ENCODE peak calls at places on chromosomes 16 and 17, in eight cellular contexts. One of them, this sample, is unnamed.
A peak's percentile ranks its signal among the peaks of the same experiment; 100 is the strongest.

GRCh38 chr17:78495634-78496033 is 81.6 kb downstream of the DNAH17 start:
- DNase-seq in NCI-H460: no peak
- DNase-seq in activated naive CD8-positive, alpha-beta T cell treated with anti-CD3 and anti-CD28 coated beads, Interleukin-2, amount 50 U/mL, for 24 hours: no peak
- DNase-seq in stimulated activated CD4-positive, alpha-beta T cell treated with anti-CD3 and anti-CD28 coated beads, Interleukin-12 subunit alpha, Interleukin-12 subunit beta, amount 100 ng/mL, for 4 hours: no peak
- DNase-seq in Right ventricle myocardium inferior: no peak
- DNase-seq in activated T-cell treated with anti-CD3 and anti-CD28 coated beads, Interleukin-2, amount 50 U/mL, for 48 hours: no peak
- DNase-seq in glomerular endothelial cell: no peak
- DNase-seq in H54: no peak
- DNase-seq in this sample: no peak

GRCh38 chr17:56756536-56756935 is 77.2 kb downstream of the C17orf67 start:
- DNase-seq in Right ventricle myocardium inferior: no peak
- DNase-seq in glomerular endothelial cell: no peak
- DNase-seq in NCI-H460: no peak
- DNase-seq in H54: peak; percentile 81
- DNase-seq in activated T-cell treated with anti-CD3 and anti-CD28 coated beads, Interleukin-2, amount 50 U/mL, for 48 hours: no peak
- DNase-seq in stimulated activated CD4-positive, alpha-beta T cell treated with anti-CD3 and anti-CD28 coated beads, Interleukin-12 subunit alpha, Interleukin-12 subunit beta, amount 100 ng/mL, for 4 hours: no peak
- DNase-seq in activated naive CD8-positive, alpha-beta T cell treated with anti-CD3 and anti-CD28 coated beads, Interleukin-2, amount 50 U/mL, for 24 hours: no peak
- DNase-seq in this sample: no peak

GRCh38 chr16:81553814-81554675 is 109.4 kb downstream of the CMIP start:
- DNase-seq in glomerular endothelial cell: no peak
- DNase-seq in Right ventricle myocardium inferior: no peak
- DNase-seq in activated T-cell treated with anti-CD3 and anti-CD28 coated beads, Interleukin-2, amount 50 U/mL, for 48 hours: no peak
- DNase-seq in stimulated activated CD4-positive, alpha-beta T cell treated with anti-CD3 and anti-CD28 coated beads, Interleukin-12 subunit alpha, Interleukin-12 subunit beta, amount 100 ng/mL, for 4 hours: no peak
- DNase-seq in activated naive CD8-positive, alpha-beta T cell treated with anti-CD3 and anti-CD28 coated beads, Interleukin-2, amount 50 U/mL, for 24 hours: no peak
- DNase-seq in H54: no peak
- DNase-seq in NCI-H460: no peak
- DNase-seq in this sample: no peak

GRCh38 chr16:28219283-28219682 is 7.5 kb upstream of the XPO6 start:
- DNase-seq in stimulated activated CD4-positive, alpha-beta T cell treated with anti-CD3 and anti-CD28 coated beads, Interleukin-12 subunit alpha, Interleukin-12 subunit beta, amount 100 ng/mL, for 4 hours: no peak
- DNase-seq in activated naive CD8-positive, alpha-beta T cell treated with anti-CD3 and anti-CD28 coated beads, Interleukin-2, amount 50 U/mL, for 24 hours: no peak
- DNase-seq in H54: no peak
- DNase-seq in NCI-H460: no peak
- DNase-seq in glomerular endothelial cell: no peak
- DNase-seq in Right ventricle myocardium inferior: no peak
- DNase-seq in activated T-cell treated with anti-CD3 and anti-CD28 coated beads, Interleukin-2, amount 50 U/mL, for 48 hours: no peak
- DNase-seq in this sample: no peak

GRCh38 chr17:28717578-28718316 is at the start of gene RAB34:
- DNase-seq in H54: peak; percentile 88
- DNase-seq in Right ventricle myocardium inferior: peak; percentile 77
- DNase-seq in NCI-H460: peak; percentile 76
- DNase-seq in glomerular endothelial cell: no peak
- DNase-seq in stimulated activated CD4-positive, alpha-beta T cell treated with anti-CD3 and anti-CD28 coated beads, Interleukin-12 subunit alpha, Interleukin-12 subunit beta, amount 100 ng/mL, for 4 hours: peak; percentile 43
- DNase-seq in activated naive CD8-positive, alpha-beta T cell treated with anti-CD3 and anti-CD28 coated beads, Interleukin-2, amount 50 U/mL, for 24 hours: no peak
- DNase-seq in activated T-cell treated with anti-CD3 and anti-CD28 coated beads, Interleukin-2, amount 50 U/mL, for 48 hours: no peak
- DNase-seq in this sample: no peak

GRCh38 chr16:898761-899677 is 71.8 kb downstream of the LMF1 start:
- DNase-seq in activated T-cell treated with anti-CD3 and anti-CD28 coated beads, Interleukin-2, amount 50 U/mL, for 48 hours: no peak
- DNase-seq in activated naive CD8-positive, alpha-beta T cell treated with anti-CD3 and anti-CD28 coated beads, Interleukin-2, amount 50 U/mL, for 24 hours: no peak
- DNase-seq in glomerular endothelial cell: no peak
- DNase-seq in Right ventricle myocardium inferior: no peak
- DNase-seq in stimulated activated CD4-positive, alpha-beta T cell treated with anti-CD3 and anti-CD28 coated beads, Interleukin-12 subunit alpha, Interleukin-12 subunit beta, amount 100 ng/mL, for 4 hours: no peak
- DNase-seq in H54: no peak
- DNase-seq in NCI-H460: no peak
- DNase-seq in this sample: no peak

GRCh38 chr17:1611715-1612114 is 16.9 kb downstream of the SLC43A2 start:
- DNase-seq in NCI-H460: no peak
- DNase-seq in activated T-cell treated with anti-CD3 and anti-CD28 coated beads, Interleukin-2, amount 50 U/mL, for 48 hours: no peak
- DNase-seq in H54: no peak
- DNase-seq in Right ventricle myocardium inferior: peak; percentile 77
- DNase-seq in stimulated activated CD4-positive, alpha-beta T cell treated with anti-CD3 and anti-CD28 coated beads, Interleukin-12 subunit alpha, Interleukin-12 subunit beta, amount 100 ng/mL, for 4 hours: no peak
- DNase-seq in activated naive CD8-positive, alpha-beta T cell treated with anti-CD3 and anti-CD28 coated beads, Interleukin-2, amount 50 U/mL, for 24 hours: no peak
- DNase-seq in glomerular endothelial cell: no peak
- DNase-seq in this sample: no peak

GRCh38 chr16:28010671-28011070 is 52.8 kb downstream of the GSG1L start:
- DNase-seq in activated T-cell treated with anti-CD3 and anti-CD28 coated beads, Interleukin-2, amount 50 U/mL, for 48 hours: no peak
- DNase-seq in H54: no peak
- DNase-seq in NCI-H460: no peak
- DNase-seq in Right ventricle myocardium inferior: no peak
- DNase-seq in glomerular endothelial cell: no peak
- DNase-seq in stimulated activated CD4-positive, alpha-beta T cell treated with anti-CD3 and anti-CD28 coated beads, Interleukin-12 subunit alpha, Interleukin-12 subunit beta, amount 100 ng/mL, for 4 hours: no peak
- DNase-seq in activated naive CD8-positive, alpha-beta T cell treated with anti-CD3 and anti-CD28 coated beads, Interleukin-2, amount 50 U/mL, for 24 hours: no peak
- DNase-seq in this sample: no peak

GRCh38 chr17:8187517-8188407 is 2.2 kb downstream of the BORCS6 start:
- DNase-seq in H54: peak; percentile 76
- DNase-seq in activated naive CD8-positive, alpha-beta T cell treated with anti-CD3 and anti-CD28 coated beads, Interleukin-2, amount 50 U/mL, for 24 hours: peak; percentile 90
- DNase-seq in Right ventricle myocardium inferior: peak; percentile 87
- DNase-seq in NCI-H460: peak; percentile 99
- DNase-seq in glomerular endothelial cell: peak; percentile 99
- DNase-seq in activated T-cell treated with anti-CD3 and anti-CD28 coated beads, Interleukin-2, amount 50 U/mL, for 48 hours: peak; percentile 98
- DNase-seq in stimulated activated CD4-positive, alpha-beta T cell treated with anti-CD3 and anti-CD28 coated beads, Interleukin-12 subunit alpha, Interleukin-12 subunit beta, amount 100 ng/mL, for 4 hours: peak; percentile 93
- DNase-seq in this sample: peak; percentile 100

GRCh38 chr17:58096892-58097291 is 13.7 kb downstream of the DYNLL2 start:
- DNase-seq in NCI-H460: no peak
- DNase-seq in activated naive CD8-positive, alpha-beta T cell treated with anti-CD3 and anti-CD28 coated beads, Interleukin-2, amount 50 U/mL, for 24 hours: no peak
- DNase-seq in stimulated activated CD4-positive, alpha-beta T cell treated with anti-CD3 and anti-CD28 coated beads, Interleukin-12 subunit alpha, Interleukin-12 subunit beta, amount 100 ng/mL, for 4 hours: no peak
- DNase-seq in activated T-cell treated with anti-CD3 and anti-CD28 coated beads, Interleukin-2, amount 50 U/mL, for 48 hours: no peak
- DNase-seq in H54: no peak
- DNase-seq in Right ventricle myocardium inferior: no peak
- DNase-seq in glomerular endothelial cell: no peak
- DNase-seq in this sample: no peak

GRCh38 chr17:2943971-2944370 is 119.4 kb downstream of the OR1D5 start:
- DNase-seq in stimulated activated CD4-positive, alpha-beta T cell treated with anti-CD3 and anti-CD28 coated beads, Interleukin-12 subunit alpha, Interleukin-12 subunit beta, amount 100 ng/mL, for 4 hours: no peak
- DNase-seq in glomerular endothelial cell: no peak
- DNase-seq in NCI-H460: no peak
- DNase-seq in H54: no peak
- DNase-seq in activated T-cell treated with anti-CD3 and anti-CD28 coated beads, Interleukin-2, amount 50 U/mL, for 48 hours: no peak
- DNase-seq in Right ventricle myocardium inferior: no peak
- DNase-seq in activated naive CD8-positive, alpha-beta T cell treated with anti-CD3 and anti-CD28 coated beads, Interleukin-2, amount 50 U/mL, for 24 hours: no peak
- DNase-seq in this sample: peak; percentile 73

GRCh38 chr17:12320286-12320685 is 299.6 kb downstream of the MAP2K4 start:
- DNase-seq in Right ventricle myocardium inferior: no peak
- DNase-seq in stimulated activated CD4-positive, alpha-beta T cell treated with anti-CD3 and anti-CD28 coated beads, Interleukin-12 subunit alpha, Interleukin-12 subunit beta, amount 100 ng/mL, for 4 hours: no peak
- DNase-seq in NCI-H460: no peak
- DNase-seq in activated T-cell treated with anti-CD3 and anti-CD28 coated beads, Interleukin-2, amount 50 U/mL, for 48 hours: no peak
- DNase-seq in H54: no peak
- DNase-seq in activated naive CD8-positive, alpha-beta T cell treated with anti-CD3 and anti-CD28 coated beads, Interleukin-2, amount 50 U/mL, for 24 hours: no peak
- DNase-seq in glomerular endothelial cell: no peak
- DNase-seq in this sample: no peak

GRCh38 chr17:19747159-19747719 is 859 bp downstream of the ALDH3A1 start:
- DNase-seq in stimulated activated CD4-positive, alpha-beta T cell treated with anti-CD3 and anti-CD28 coated beads, Interleukin-12 subunit alpha, Interleukin-12 subunit beta, amount 100 ng/mL, for 4 hours: no peak
- DNase-seq in activated T-cell treated with anti-CD3 and anti-CD28 coated beads, Interleukin-2, amount 50 U/mL, for 48 hours: no peak
- DNase-seq in NCI-H460: no peak
- DNase-seq in activated naive CD8-positive, alpha-beta T cell treated with anti-CD3 and anti-CD28 coated beads, Interleukin-2, amount 50 U/mL, for 24 hours: no peak
- DNase-seq in Right ventricle myocardium inferior: peak; percentile 53
- DNase-seq in H54: no peak
- DNase-seq in glomerular endothelial cell: no peak
- DNase-seq in this sample: no peak

GRCh38 chr17:50638851-50639767 is 4.4 kb downstream of the ABCC3 start:
- DNase-seq in NCI-H460: peak; percentile 95
- DNase-seq in glomerular endothelial cell: peak; percentile 75
- DNase-seq in Right ventricle myocardium inferior: peak; percentile 91
- DNase-seq in activated T-cell treated with anti-CD3 and anti-CD28 coated beads, Interleukin-2, amount 50 U/mL, for 48 hours: no peak
- DNase-seq in H54: peak; percentile 97
- DNase-seq in stimulated activated CD4-positive, alpha-beta T cell treated with anti-CD3 and anti-CD28 coated beads, Interleukin-12 subunit alpha, Interleukin-12 subunit beta, amount 100 ng/mL, for 4 hours: no peak
- DNase-seq in activated naive CD8-positive, alpha-beta T cell treated with anti-CD3 and anti-CD28 coated beads, Interleukin-2, amount 50 U/mL, for 24 hours: no peak
- DNase-seq in this sample: no peak

GRCh38 chr17:81828656-81829055 is 4.4 kb downstream of the MCRIP1 start:
- DNase-seq in activated T-cell treated with anti-CD3 and anti-CD28 coated beads, Interleukin-2, amount 50 U/mL, for 48 hours: no peak
- DNase-seq in Right ventricle myocardium inferior: no peak
- DNase-seq in activated naive CD8-positive, alpha-beta T cell treated with anti-CD3 and anti-CD28 coated beads, Interleukin-2, amount 50 U/mL, for 24 hours: no peak
- DNase-seq in stimulated activated CD4-positive, alpha-beta T cell treated with anti-CD3 and anti-CD28 coated beads, Interleukin-12 subunit alpha, Interleukin-12 subunit beta, amount 100 ng/mL, for 4 hours: no peak
- DNase-seq in NCI-H460: no peak
- DNase-seq in glomerular endothelial cell: no peak
- DNase-seq in H54: no peak
- DNase-seq in this sample: no peak

GRCh38 chr16:67244387-67245188 is 2.7 kb downstream of the FHOD1 start:
- DNase-seq in activated T-cell treated with anti-CD3 and anti-CD28 coated beads, Interleukin-2, amount 50 U/mL, for 48 hours: peak; percentile 84
- DNase-seq in stimulated activated CD4-positive, alpha-beta T cell treated with anti-CD3 and anti-CD28 coated beads, Interleukin-12 subunit alpha, Interleukin-12 subunit beta, amount 100 ng/mL, for 4 hours: peak; percentile 67
- DNase-seq in Right ventricle myocardium inferior: peak; percentile 85
- DNase-seq in glomerular endothelial cell: no peak
- DNase-seq in activated naive CD8-positive, alpha-beta T cell treated with anti-CD3 and anti-CD28 coated beads, Interleukin-2, amount 50 U/mL, for 24 hours: peak; percentile 81
- DNase-seq in NCI-H460: peak; percentile 59
- DNase-seq in H54: peak; percentile 78
- DNase-seq in this sample: peak; percentile 90

GRCh38 chr16:86975445-86975844 is 341.7 kb downstream of the C16orf95 start:
- DNase-seq in stimulated activated CD4-positive, alpha-beta T cell treated with anti-CD3 and anti-CD28 coated beads, Interleukin-12 subunit alpha, Interleukin-12 subunit beta, amount 100 ng/mL, for 4 hours: no peak
- DNase-seq in activated T-cell treated with anti-CD3 and anti-CD28 coated beads, Interleukin-2, amount 50 U/mL, for 48 hours: no peak
- DNase-seq in H54: peak; percentile 76
- DNase-seq in NCI-H460: peak; percentile 31
- DNase-seq in Right ventricle myocardium inferior: no peak
- DNase-seq in glomerular endothelial cell: peak; percentile 84
- DNase-seq in activated naive CD8-positive, alpha-beta T cell treated with anti-CD3 and anti-CD28 coated beads, Interleukin-2, amount 50 U/mL, for 24 hours: no peak
- DNase-seq in this sample: peak; percentile 23

GRCh38 chr17:75684249-75684648 is 17.1 kb downstream of the SAP30BP start:
- DNase-seq in activated naive CD8-positive, alpha-beta T cell treated with anti-CD3 and anti-CD28 coated beads, Interleukin-2, amount 50 U/mL, for 24 hours: no peak
- DNase-seq in glomerular endothelial cell: no peak
- DNase-seq in Right ventricle myocardium inferior: no peak
- DNase-seq in stimulated activated CD4-positive, alpha-beta T cell treated with anti-CD3 and anti-CD28 coated beads, Interleukin-12 subunit alpha, Interleukin-12 subunit beta, amount 100 ng/mL, for 4 hours: no peak
- DNase-seq in H54: no peak
- DNase-seq in NCI-H460: no peak
- DNase-seq in activated T-cell treated with anti-CD3 and anti-CD28 coated beads, Interleukin-2, amount 50 U/mL, for 48 hours: no peak
- DNase-seq in this sample: no peak

GRCh38 chr17:28950017-28950751 is 1.1 kb downstream of the PHF12 start:
- DNase-seq in stimulated activated CD4-positive, alpha-beta T cell treated with anti-CD3 and anti-CD28 coated beads, Interleukin-12 subunit alpha, Interleukin-12 subunit beta, amount 100 ng/mL, for 4 hours: peak; percentile 49
- DNase-seq in activated T-cell treated with anti-CD3 and anti-CD28 coated beads, Interleukin-2, amount 50 U/mL, for 48 hours: peak; percentile 71
- DNase-seq in glomerular endothelial cell: no peak
- DNase-seq in NCI-H460: no peak
- DNase-seq in Right ventricle myocardium inferior: peak; percentile 83
- DNase-seq in activated naive CD8-positive, alpha-beta T cell treated with anti-CD3 and anti-CD28 coated beads, Interleukin-2, amount 50 U/mL, for 24 hours: peak; percentile 67
- DNase-seq in H54: no peak
- DNase-seq in this sample: peak; percentile 85

GRCh38 chr16:4416200-4417032 is at the start of gene CORO7:
- DNase-seq in glomerular endothelial cell: no peak
- DNase-seq in H54: peak; percentile 95
- DNase-seq in activated naive CD8-positive, alpha-beta T cell treated with anti-CD3 and anti-CD28 coated beads, Interleukin-2, amount 50 U/mL, for 24 hours: peak; percentile 99
- DNase-seq in Right ventricle myocardium inferior: peak; percentile 99
- DNase-seq in NCI-H460: peak; percentile 88
- DNase-seq in stimulated activated CD4-positive, alpha-beta T cell treated with anti-CD3 and anti-CD28 coated beads, Interleukin-12 subunit alpha, Interleukin-12 subunit beta, amount 100 ng/mL, for 4 hours: peak; percentile 98
- DNase-seq in activated T-cell treated with anti-CD3 and anti-CD28 coated beads, Interleukin-2, amount 50 U/mL, for 48 hours: peak; percentile 99
- DNase-seq in this sample: peak; percentile 94

GRCh38 chr17:519450-520212 is 167.0 kb upstream of the RPH3AL start:
- DNase-seq in activated T-cell treated with anti-CD3 and anti-CD28 coated beads, Interleukin-2, amount 50 U/mL, for 48 hours: no peak
- DNase-seq in Right ventricle myocardium inferior: no peak
- DNase-seq in H54: no peak
- DNase-seq in glomerular endothelial cell: no peak
- DNase-seq in NCI-H460: no peak
- DNase-seq in activated naive CD8-positive, alpha-beta T cell treated with anti-CD3 and anti-CD28 coated beads, Interleukin-2, amount 50 U/mL, for 24 hours: no peak
- DNase-seq in stimulated activated CD4-positive, alpha-beta T cell treated with anti-CD3 and anti-CD28 coated beads, Interleukin-12 subunit alpha, Interleukin-12 subunit beta, amount 100 ng/mL, for 4 hours: no peak
- DNase-seq in this sample: no peak

GRCh38 chr17:76048711-76049110 is 21.6 kb upstream of the EVPL start:
- DNase-seq in Right ventricle myocardium inferior: no peak
- DNase-seq in H54: no peak
- DNase-seq in activated naive CD8-positive, alpha-beta T cell treated with anti-CD3 and anti-CD28 coated beads, Interleukin-2, amount 50 U/mL, for 24 hours: no peak
- DNase-seq in activated T-cell treated with anti-CD3 and anti-CD28 coated beads, Interleukin-2, amount 50 U/mL, for 48 hours: no peak
- DNase-seq in NCI-H460: no peak
- DNase-seq in stimulated activated CD4-positive, alpha-beta T cell treated with anti-CD3 and anti-CD28 coated beads, Interleukin-12 subunit alpha, Interleukin-12 subunit beta, amount 100 ng/mL, for 4 hours: no peak
- DNase-seq in glomerular endothelial cell: no peak
- DNase-seq in this sample: no peak

GRCh38 chr17:32763855-32764439 is 113.0 kb downstream of the MYO1D start:
- DNase-seq in stimulated activated CD4-positive, alpha-beta T cell treated with anti-CD3 and anti-CD28 coated beads, Interleukin-12 subunit alpha, Interleukin-12 subunit beta, amount 100 ng/mL, for 4 hours: no peak
- DNase-seq in glomerular endothelial cell: no peak
- DNase-seq in Right ventricle myocardium inferior: no peak
- DNase-seq in activated naive CD8-positive, alpha-beta T cell treated with anti-CD3 and anti-CD28 coated beads, Interleukin-2, amount 50 U/mL, for 24 hours: no peak
- DNase-seq in H54: no peak
- DNase-seq in activated T-cell treated with anti-CD3 and anti-CD28 coated beads, Interleukin-2, amount 50 U/mL, for 48 hours: no peak
- DNase-seq in NCI-H460: no peak
- DNase-seq in this sample: peak; percentile 36

GRCh38 chr16:58999751-59000150 is 265.6 kb upstream of the GOT2 start:
- DNase-seq in activated T-cell treated with anti-CD3 and anti-CD28 coated beads, Interleukin-2, amount 50 U/mL, for 48 hours: no peak
- DNase-seq in NCI-H460: no peak
- DNase-seq in H54: no peak
- DNase-seq in Right ventricle myocardium inferior: no peak
- DNase-seq in activated naive CD8-positive, alpha-beta T cell treated with anti-CD3 and anti-CD28 coated beads, Interleukin-2, amount 50 U/mL, for 24 hours: no peak
- DNase-seq in glomerular endothelial cell: no peak
- DNase-seq in stimulated activated CD4-positive, alpha-beta T cell treated with anti-CD3 and anti-CD28 coated beads, Interleukin-12 subunit alpha, Interleukin-12 subunit beta, amount 100 ng/mL, for 4 hours: no peak
- DNase-seq in this sample: no peak

GRCh38 chr16:1509307-1510221 is 16.4 kb downstream of the TELO2 start:
- DNase-seq in H54: no peak
- DNase-seq in activated T-cell treated with anti-CD3 and anti-CD28 coated beads, Interleukin-2, amount 50 U/mL, for 48 hours: no peak
- DNase-seq in glomerular endothelial cell: no peak
- DNase-seq in activated naive CD8-positive, alpha-beta T cell treated with anti-CD3 and anti-CD28 coated beads, Interleukin-2, amount 50 U/mL, for 24 hours: no peak
- DNase-seq in NCI-H460: no peak
- DNase-seq in Right ventricle myocardium inferior: peak; percentile 73
- DNase-seq in stimulated activated CD4-positive, alpha-beta T cell treated with anti-CD3 and anti-CD28 coated beads, Interleukin-12 subunit alpha, Interleukin-12 subunit beta, amount 100 ng/mL, for 4 hours: no peak
- DNase-seq in this sample: no peak

GRCh38 chr17:3622977-3623594 is 13.0 kb downstream of the SHPK start:
- DNase-seq in glomerular endothelial cell: no peak
- DNase-seq in activated T-cell treated with anti-CD3 and anti-CD28 coated beads, Interleukin-2, amount 50 U/mL, for 48 hours: no peak
- DNase-seq in activated naive CD8-positive, alpha-beta T cell treated with anti-CD3 and anti-CD28 coated beads, Interleukin-2, amount 50 U/mL, for 24 hours: no peak
- DNase-seq in NCI-H460: no peak
- DNase-seq in stimulated activated CD4-positive, alpha-beta T cell treated with anti-CD3 and anti-CD28 coated beads, Interleukin-12 subunit alpha, Interleukin-12 subunit beta, amount 100 ng/mL, for 4 hours: no peak
- DNase-seq in H54: no peak
- DNase-seq in Right ventricle myocardium inferior: no peak
- DNase-seq in this sample: no peak

GRCh38 chr17:11736613-11737289 is 138.5 kb downstream of the DNAH9 start:
- DNase-seq in activated T-cell treated with anti-CD3 and anti-CD28 coated beads, Interleukin-2, amount 50 U/mL, for 48 hours: no peak
- DNase-seq in glomerular endothelial cell: no peak
- DNase-seq in activated naive CD8-positive, alpha-beta T cell treated with anti-CD3 and anti-CD28 coated beads, Interleukin-2, amount 50 U/mL, for 24 hours: no peak
- DNase-seq in H54: no peak
- DNase-seq in stimulated activated CD4-positive, alpha-beta T cell treated with anti-CD3 and anti-CD28 coated beads, Interleukin-12 subunit alpha, Interleukin-12 subunit beta, amount 100 ng/mL, for 4 hours: no peak
- DNase-seq in NCI-H460: peak; percentile 12
- DNase-seq in Right ventricle myocardium inferior: no peak
- DNase-seq in this sample: no peak

GRCh38 chr16:13306153-13306552 is 404.8 kb downstream of the SHISA9 start:
- DNase-seq in glomerular endothelial cell: no peak
- DNase-seq in stimulated activated CD4-positive, alpha-beta T cell treated with anti-CD3 and anti-CD28 coated beads, Interleukin-12 subunit alpha, Interleukin-12 subunit beta, amount 100 ng/mL, for 4 hours: no peak
- DNase-seq in Right ventricle myocardium inferior: no peak
- DNase-seq in activated naive CD8-positive, alpha-beta T cell treated with anti-CD3 and anti-CD28 coated beads, Interleukin-2, amount 50 U/mL, for 24 hours: no peak
- DNase-seq in H54: no peak
- DNase-seq in activated T-cell treated with anti-CD3 and anti-CD28 coated beads, Interleukin-2, amount 50 U/mL, for 48 hours: no peak
- DNase-seq in NCI-H460: no peak
- DNase-seq in this sample: no peak

GRCh38 chr17:2500446-2500845 is 11.2 kb downstream of the METTL16 start:
- DNase-seq in activated naive CD8-positive, alpha-beta T cell treated with anti-CD3 and anti-CD28 coated beads, Interleukin-2, amount 50 U/mL, for 24 hours: no peak
- DNase-seq in stimulated activated CD4-positive, alpha-beta T cell treated with anti-CD3 and anti-CD28 coated beads, Interleukin-12 subunit alpha, Interleukin-12 subunit beta, amount 100 ng/mL, for 4 hours: no peak
- DNase-seq in NCI-H460: no peak
- DNase-seq in H54: no peak
- DNase-seq in glomerular endothelial cell: no peak
- DNase-seq in activated T-cell treated with anti-CD3 and anti-CD28 coated beads, Interleukin-2, amount 50 U/mL, for 48 hours: no peak
- DNase-seq in Right ventricle myocardium inferior: no peak
- DNase-seq in this sample: no peak

GRCh38 chr16:66553223-66553622 is 847 bp downstream of the CKLF start:
- DNase-seq in activated T-cell treated with anti-CD3 and anti-CD28 coated beads, Interleukin-2, amount 50 U/mL, for 48 hours: no peak
- DNase-seq in NCI-H460: no peak
- DNase-seq in activated naive CD8-positive, alpha-beta T cell treated with anti-CD3 and anti-CD28 coated beads, Interleukin-2, amount 50 U/mL, for 24 hours: peak; percentile 15
- DNase-seq in glomerular endothelial cell: no peak
- DNase-seq in Right ventricle myocardium inferior: no peak
- DNase-seq in H54: no peak
- DNase-seq in stimulated activated CD4-positive, alpha-beta T cell treated with anti-CD3 and anti-CD28 coated beads, Interleukin-12 subunit alpha, Interleukin-12 subunit beta, amount 100 ng/mL, for 4 hours: no peak
- DNase-seq in this sample: peak; percentile 44

GRCh38 chr17:2056221-2057129 is 1.6 kb downstream of the HIC1 start:
- DNase-seq in NCI-H460: no peak
- DNase-seq in glomerular endothelial cell: no peak
- DNase-seq in activated T-cell treated with anti-CD3 and anti-CD28 coated beads, Interleukin-2, amount 50 U/mL, for 48 hours: peak; percentile 72
- DNase-seq in activated naive CD8-positive, alpha-beta T cell treated with anti-CD3 and anti-CD28 coated beads, Interleukin-2, amount 50 U/mL, for 24 hours: peak; percentile 49
- DNase-seq in Right ventricle myocardium inferior: peak; percentile 79
- DNase-seq in H54: no peak
- DNase-seq in stimulated activated CD4-positive, alpha-beta T cell treated with anti-CD3 and anti-CD28 coated beads, Interleukin-12 subunit alpha, Interleukin-12 subunit beta, amount 100 ng/mL, for 4 hours: no peak
- DNase-seq in this sample: no peak

GRCh38 chr17:65185686-65186382 is 48.7 kb downstream of the RGS9 start:
- DNase-seq in H54: no peak
- DNase-seq in glomerular endothelial cell: no peak
- DNase-seq in activated naive CD8-positive, alpha-beta T cell treated with anti-CD3 and anti-CD28 coated beads, Interleukin-2, amount 50 U/mL, for 24 hours: no peak
- DNase-seq in stimulated activated CD4-positive, alpha-beta T cell treated with anti-CD3 and anti-CD28 coated beads, Interleukin-12 subunit alpha, Interleukin-12 subunit beta, amount 100 ng/mL, for 4 hours: no peak
- DNase-seq in NCI-H460: no peak
- DNase-seq in activated T-cell treated with anti-CD3 and anti-CD28 coated beads, Interleukin-2, amount 50 U/mL, for 48 hours: no peak
- DNase-seq in Right ventricle myocardium inferior: no peak
- DNase-seq in this sample: no peak

GRCh38 chr17:73096866-73097265 is 4.4 kb upstream of the SLC39A11 start:
- DNase-seq in stimulated activated CD4-positive, alpha-beta T cell treated with anti-CD3 and anti-CD28 coated beads, Interleukin-12 subunit alpha, Interleukin-12 subunit beta, amount 100 ng/mL, for 4 hours: no peak
- DNase-seq in NCI-H460: no peak
- DNase-seq in glomerular endothelial cell: no peak
- DNase-seq in Right ventricle myocardium inferior: no peak
- DNase-seq in activated T-cell treated with anti-CD3 and anti-CD28 coated beads, Interleukin-2, amount 50 U/mL, for 48 hours: no peak
- DNase-seq in H54: peak; percentile 37
- DNase-seq in activated naive CD8-positive, alpha-beta T cell treated with anti-CD3 and anti-CD28 coated beads, Interleukin-2, amount 50 U/mL, for 24 hours: no peak
- DNase-seq in this sample: no peak

GRCh38 chr16:68344252-68344651 is 33.4 kb downstream of the PRMT7 start:
- DNase-seq in activated T-cell treated with anti-CD3 and anti-CD28 coated beads, Interleukin-2, amount 50 U/mL, for 48 hours: no peak
- DNase-seq in stimulated activated CD4-positive, alpha-beta T cell treated with anti-CD3 and anti-CD28 coated beads, Interleukin-12 subunit alpha, Interleukin-12 subunit beta, amount 100 ng/mL, for 4 hours: no peak
- DNase-seq in activated naive CD8-positive, alpha-beta T cell treated with anti-CD3 and anti-CD28 coated beads, Interleukin-2, amount 50 U/mL, for 24 hours: no peak
- DNase-seq in glomerular endothelial cell: no peak
- DNase-seq in Right ventricle myocardium inferior: peak; percentile 27
- DNase-seq in NCI-H460: no peak
- DNase-seq in H54: no peak
- DNase-seq in this sample: no peak